ENCODE peak calls at places on chromosomes 2 and 18, in four cellular contexts. One of them, this sample, is unnamed.

GRCh38 chr2:1628893-1629292 is 115.4 kb downstream of the PXDN start:
- DNase-seq in OCI-LY7: no peak
- DNase-seq in CD4-positive, alpha-beta memory T cell: no peak
- DNase-seq in naive thymus-derived CD4-positive, alpha-beta T cell: no peak
- DNase-seq in this sample: no peak

GRCh38 chr2:240130393-240131195 is 5.5 kb downstream of the COPS9 start:
- DNase-seq in OCI-LY7: no peak
- DNase-seq in CD4-positive, alpha-beta memory T cell: no peak
- DNase-seq in naive thymus-derived CD4-positive, alpha-beta T cell: no peak
- DNase-seq in this sample: no peak

GRCh38 chr2:130834923-130835765 is 1.6 kb upstream of the ARHGEF4 start:
- DNase-seq in OCI-LY7: no peak
- DNase-seq in CD4-positive, alpha-beta memory T cell: no peak
- DNase-seq in naive thymus-derived CD4-positive, alpha-beta T cell: no peak
- DNase-seq in this sample: no peak

GRCh38 chr18:34957864-34958259 is 83.4 kb upstream of the MAPRE2 start:
- DNase-seq in OCI-LY7: no peak
- DNase-seq in CD4-positive, alpha-beta memory T cell: no peak
- DNase-seq in naive thymus-derived CD4-positive, alpha-beta T cell: no peak
- DNase-seq in this sample: no peak

GRCh38 chr2:183010112-183010511 is 28.1 kb downstream of the NCKAP1 start:
- DNase-seq in OCI-LY7: no peak
- DNase-seq in CD4-positive, alpha-beta memory T cell: no peak
- DNase-seq in naive thymus-derived CD4-positive, alpha-beta T cell: no peak
- DNase-seq in this sample: no peak

GRCh38 chr2:86283461-86284030 is 53.9 kb downstream of the REEP1 start:
- DNase-seq in OCI-LY7: no peak
- DNase-seq in CD4-positive, alpha-beta memory T cell: no peak
- DNase-seq in naive thymus-derived CD4-positive, alpha-beta T cell: no peak
- DNase-seq in this sample: no peak

GRCh38 chr2:207725815-207726578 is 14.6 kb downstream of the CCNYL1 start:
- DNase-seq in OCI-LY7: peak; percentile 42
- DNase-seq in CD4-positive, alpha-beta memory T cell: no peak
- DNase-seq in naive thymus-derived CD4-positive, alpha-beta T cell: no peak
- DNase-seq in this sample: no peak

GRCh38 chr2:201203916-201204654 is 21.1 kb downstream of the CASP10 start:
- DNase-seq in OCI-LY7: no peak
- DNase-seq in CD4-positive, alpha-beta memory T cell: no peak
- DNase-seq in naive thymus-derived CD4-positive, alpha-beta T cell: no peak
- DNase-seq in this sample: no peak

GRCh38 chr2:104025296-104025695 is 828.6 kb upstream of the POU3F3 start:
- DNase-seq in OCI-LY7: no peak
- DNase-seq in CD4-positive, alpha-beta memory T cell: no peak
- DNase-seq in naive thymus-derived CD4-positive, alpha-beta T cell: no peak
- DNase-seq in this sample: no peak

GRCh38 chr2:149027602-149028250 is 10.8 kb upstream of the LYPD6B start:
- DNase-seq in OCI-LY7: no peak
- DNase-seq in CD4-positive, alpha-beta memory T cell: no peak
- DNase-seq in naive thymus-derived CD4-positive, alpha-beta T cell: no peak
- DNase-seq in this sample: no peak

GRCh38 chr2:112752667-112753066 is 11.7 kb downstream of the CKAP2L start:
- DNase-seq in OCI-LY7: no peak
- DNase-seq in CD4-positive, alpha-beta memory T cell: no peak
- DNase-seq in naive thymus-derived CD4-positive, alpha-beta T cell: no peak
- DNase-seq in this sample: no peak

GRCh38 chr2:151959203-151959602 is 131.0 kb upstream of the ARL5A start:
- DNase-seq in OCI-LY7: no peak
- DNase-seq in CD4-positive, alpha-beta memory T cell: no peak
- DNase-seq in naive thymus-derived CD4-positive, alpha-beta T cell: no peak
- DNase-seq in this sample: no peak

GRCh38 chr2:219057709-219058540 is 2.8 kb downstream of the IHH start:
- DNase-seq in OCI-LY7: peak; percentile 74
- DNase-seq in CD4-positive, alpha-beta memory T cell: peak; percentile 70
- DNase-seq in naive thymus-derived CD4-positive, alpha-beta T cell: peak; percentile 57
- DNase-seq in this sample: peak; percentile 47

GRCh38 chr2:240305369-240305962 is 130.0 kb upstream of the GPC1 start:
- DNase-seq in OCI-LY7: no peak
- DNase-seq in CD4-positive, alpha-beta memory T cell: no peak
- DNase-seq in naive thymus-derived CD4-positive, alpha-beta T cell: no peak
- DNase-seq in this sample: no peak

GRCh38 chr2:176130153-176130916 is 830 bp downstream of the HOXD8 start:
- DNase-seq in OCI-LY7: no peak
- DNase-seq in CD4-positive, alpha-beta memory T cell: no peak
- DNase-seq in naive thymus-derived CD4-positive, alpha-beta T cell: peak; percentile 27
- DNase-seq in this sample: no peak

GRCh38 chr2:149921911-149922616 is 334.5 kb upstream of the MMADHC start:
- DNase-seq in OCI-LY7: no peak
- DNase-seq in CD4-positive, alpha-beta memory T cell: no peak
- DNase-seq in naive thymus-derived CD4-positive, alpha-beta T cell: no peak
- DNase-seq in this sample: no peak

GRCh38 chr2:148814143-148814852 is 60.7 kb upstream of the KIF5C start:
- DNase-seq in OCI-LY7: no peak
- DNase-seq in CD4-positive, alpha-beta memory T cell: no peak
- DNase-seq in naive thymus-derived CD4-positive, alpha-beta T cell: no peak
- DNase-seq in this sample: no peak

GRCh38 chr2:25063876-25064660 is 22.2 kb downstream of the EFR3B start:
- DNase-seq in OCI-LY7: no peak
- DNase-seq in CD4-positive, alpha-beta memory T cell: no peak
- DNase-seq in naive thymus-derived CD4-positive, alpha-beta T cell: no peak
- DNase-seq in this sample: no peak

GRCh38 chr2:40448476-40449079 is 3.3 kb downstream of the SLC8A1 start:
- DNase-seq in OCI-LY7: peak; percentile 68
- DNase-seq in CD4-positive, alpha-beta memory T cell: no peak
- DNase-seq in naive thymus-derived CD4-positive, alpha-beta T cell: no peak
- DNase-seq in this sample: no peak

GRCh38 chr2:110674620-110675555 is 3.0 kb downstream of the BUB1 start:
- DNase-seq in OCI-LY7: peak; percentile 91
- DNase-seq in CD4-positive, alpha-beta memory T cell: peak; percentile 15
- DNase-seq in naive thymus-derived CD4-positive, alpha-beta T cell: no peak
- DNase-seq in this sample: no peak

GRCh38 chr18:9831046-9831722 is 54.6 kb upstream of the TXNDC2 start:
- DNase-seq in OCI-LY7: no peak
- DNase-seq in CD4-positive, alpha-beta memory T cell: no peak
- DNase-seq in naive thymus-derived CD4-positive, alpha-beta T cell: no peak
- DNase-seq in this sample: no peak

GRCh38 chr2:181782630-181783029 is 102.3 kb upstream of the NEUROD1 start:
- DNase-seq in OCI-LY7: no peak
- DNase-seq in CD4-positive, alpha-beta memory T cell: no peak
- DNase-seq in naive thymus-derived CD4-positive, alpha-beta T cell: no peak
- DNase-seq in this sample: no peak

GRCh38 chr18:75125359-75126331 is 83.3 kb downstream of the PTGR3 start:
- DNase-seq in OCI-LY7: no peak
- DNase-seq in CD4-positive, alpha-beta memory T cell: no peak
- DNase-seq in naive thymus-derived CD4-positive, alpha-beta T cell: no peak
- DNase-seq in this sample: no peak

GRCh38 chr2:122980672-122981071 is 1044.4 kb upstream of the CNTNAP5 start:
- DNase-seq in OCI-LY7: no peak
- DNase-seq in CD4-positive, alpha-beta memory T cell: no peak
- DNase-seq in naive thymus-derived CD4-positive, alpha-beta T cell: no peak
- DNase-seq in this sample: no peak

GRCh38 chr18:58015045-58015444 is 29.0 kb upstream of the NEDD4L start:
- DNase-seq in OCI-LY7: peak; percentile 48
- DNase-seq in CD4-positive, alpha-beta memory T cell: no peak
- DNase-seq in naive thymus-derived CD4-positive, alpha-beta T cell: no peak
- DNase-seq in this sample: no peak

GRCh38 chr2:75710220-75710576 is 517 bp downstream of the GCFC2 start:
- DNase-seq in OCI-LY7: no peak
- DNase-seq in CD4-positive, alpha-beta memory T cell: no peak
- DNase-seq in naive thymus-derived CD4-positive, alpha-beta T cell: no peak
- DNase-seq in this sample: no peak

GRCh38 chr18:64027931-64028695 is 58.2 kb downstream of the SERPINB8 start:
- DNase-seq in OCI-LY7: no peak
- DNase-seq in CD4-positive, alpha-beta memory T cell: no peak
- DNase-seq in naive thymus-derived CD4-positive, alpha-beta T cell: no peak
- DNase-seq in this sample: no peak

GRCh38 chr2:106542730-106543359 is 55.7 kb downstream of the CD8B2 start:
- DNase-seq in OCI-LY7: peak; percentile 63
- DNase-seq in CD4-positive, alpha-beta memory T cell: peak; percentile 59
- DNase-seq in naive thymus-derived CD4-positive, alpha-beta T cell: peak; percentile 51
- DNase-seq in this sample: peak; percentile 37

GRCh38 chr2:59025157-59025757 is 784.1 kb upstream of the FANCL start:
- DNase-seq in OCI-LY7: peak; percentile 47
- DNase-seq in CD4-positive, alpha-beta memory T cell: no peak
- DNase-seq in naive thymus-derived CD4-positive, alpha-beta T cell: no peak
- DNase-seq in this sample: no peak

GRCh38 chr18:48690494-48690893 is 151.7 kb downstream of the CTIF start:
- DNase-seq in OCI-LY7: no peak
- DNase-seq in CD4-positive, alpha-beta memory T cell: no peak
- DNase-seq in naive thymus-derived CD4-positive, alpha-beta T cell: no peak
- DNase-seq in this sample: no peak
- H3K36me3 ChIP-seq in OCI-LY7: no peaks in the 10 kb centered on the region
- H3K36me3 ChIP-seq in CD4-positive, alpha-beta memory T cell: no peaks in the 10 kb centered on the region
- H3K36me3 ChIP-seq in naive thymus-derived CD4-positive, alpha-beta T cell: no peaks in the 10 kb centered on the region
- H3K36me3 ChIP-seq in this sample: no peaks in the 10 kb centered on the region

DNA sequence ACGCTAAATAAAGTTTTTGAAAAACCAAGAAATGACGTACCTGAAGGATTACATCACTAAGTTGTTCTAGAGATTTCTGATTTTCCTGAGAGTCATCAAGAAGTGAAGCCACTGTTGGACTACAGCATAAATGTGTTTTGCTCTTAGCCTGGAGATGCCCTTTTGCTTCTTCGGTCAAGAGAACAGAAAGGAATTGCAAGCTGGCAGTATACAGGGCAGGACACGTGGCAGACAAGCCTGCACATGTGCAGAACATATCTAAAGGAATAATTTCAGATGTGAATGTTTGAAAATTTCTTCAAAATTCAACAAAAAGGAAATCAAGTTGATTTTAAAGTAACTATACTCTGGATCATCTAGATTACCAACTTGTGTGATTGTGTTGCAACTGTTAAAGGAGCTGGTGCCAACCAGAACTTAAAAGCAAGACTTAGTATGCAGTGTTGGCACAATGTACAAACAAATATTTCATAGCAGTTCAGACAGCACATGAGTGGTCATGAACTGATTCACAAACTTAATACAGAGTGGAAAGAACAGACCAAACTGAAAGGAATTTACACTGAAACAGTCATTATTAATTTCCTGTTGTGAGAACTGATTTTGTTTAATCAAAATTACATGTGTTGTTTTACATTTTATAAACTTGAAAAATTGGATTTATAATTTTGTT is 100.4 kb upstream of the CD226 start:
- DNase-seq in OCI-LY7: no peak
- DNase-seq in CD4-positive, alpha-beta memory T cell: no peak
- DNase-seq in naive thymus-derived CD4-positive, alpha-beta T cell: no peak
- DNase-seq in this sample: no peak
- H3K36me3 ChIP-seq in OCI-LY7: peaks cover 1% of the 10 kb centered on the region
- H3K36me3 ChIP-seq in CD4-positive, alpha-beta memory T cell: peaks cover 2% of the 10 kb centered on the region
- H3K36me3 ChIP-seq in naive thymus-derived CD4-positive, alpha-beta T cell: no peaks in the 10 kb centered on the region
- H3K36me3 ChIP-seq in this sample: peaks cover 4% of the 10 kb centered on the region

GRCh38 chr2:38308821-38309220 is 68.3 kb downstream of the ATL2 start:
- DNase-seq in OCI-LY7: no peak
- DNase-seq in CD4-positive, alpha-beta memory T cell: no peak
- DNase-seq in naive thymus-derived CD4-positive, alpha-beta T cell: no peak
- DNase-seq in this sample: no peak
- H3K36me3 ChIP-seq in OCI-LY7: peaks cover 98% of the 10 kb centered on the region
- H3K36me3 ChIP-seq in CD4-positive, alpha-beta memory T cell: peaks cover 9% of the 10 kb centered on the region
- H3K36me3 ChIP-seq in naive thymus-derived CD4-positive, alpha-beta T cell: no peaks in the 10 kb centered on the region
- H3K36me3 ChIP-seq in this sample: peaks cover 31% of the 10 kb centered on the region

DNA sequence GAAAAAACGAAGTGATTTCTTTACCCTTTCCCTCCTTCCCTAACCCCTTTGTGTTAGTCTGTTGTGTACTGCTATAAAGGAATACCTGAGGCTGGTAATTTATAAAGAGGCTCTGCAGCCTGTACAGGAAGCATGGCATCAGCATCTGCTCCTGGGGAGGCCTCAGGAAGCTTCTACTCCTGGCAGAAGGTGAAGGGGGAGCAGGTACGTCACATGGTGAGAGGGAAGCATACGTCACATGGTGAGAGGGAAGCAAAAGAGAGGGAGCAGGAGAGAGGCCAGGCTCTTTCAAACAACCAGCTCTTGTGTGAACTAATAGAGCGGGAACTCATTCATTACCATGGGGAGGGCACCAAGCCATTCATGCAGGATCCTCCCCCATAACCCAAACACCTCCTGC is 126.2 kb downstream of the CAPN13 start:
- DNase-seq in OCI-LY7: no peak
- DNase-seq in CD4-positive, alpha-beta memory T cell: no peak
- DNase-seq in naive thymus-derived CD4-positive, alpha-beta T cell: no peak
- DNase-seq in this sample: no peak
- H3K36me3 ChIP-seq in OCI-LY7: no peaks in the 10 kb centered on the region
- H3K36me3 ChIP-seq in CD4-positive, alpha-beta memory T cell: no peaks in the 10 kb centered on the region
- H3K36me3 ChIP-seq in naive thymus-derived CD4-positive, alpha-beta T cell: no peaks in the 10 kb centered on the region
- H3K36me3 ChIP-seq in this sample: no peaks in the 10 kb centered on the region

GRCh38 chr2:188986839-188987238 is 12.7 kb downstream of the COL3A1 start:
- DNase-seq in OCI-LY7: no peak
- DNase-seq in CD4-positive, alpha-beta memory T cell: no peak
- DNase-seq in naive thymus-derived CD4-positive, alpha-beta T cell: no peak
- DNase-seq in this sample: no peak
- H3K36me3 ChIP-seq in OCI-LY7: no peaks in the 10 kb centered on the region
- H3K36me3 ChIP-seq in CD4-positive, alpha-beta memory T cell: no peaks in the 10 kb centered on the region
- H3K36me3 ChIP-seq in naive thymus-derived CD4-positive, alpha-beta T cell: no peaks in the 10 kb centered on the region
- H3K36me3 ChIP-seq in this sample: no peaks in the 10 kb centered on the region

This sample was measured in effector memory CD4-positive, alpha-beta T cell.